ENCODE peak calls at places on chromosomes 7 and 10, in four cellular contexts. One of them, this sample, is unnamed.

GRCh38 chr7:148712610-148713330 is 14.1 kb downstream of the CUL1 start:
- DNase-seq in tibial nerve: no peak
- DNase-seq in CD8-positive, alpha-beta T cell: no peak
- DNase-seq in GM10248: no peak
- DNase-seq in this sample: no peak

GRCh38 chr10:77926566-77927342 is at the start of gene DLG5:
- DNase-seq in tibial nerve: peak
- DNase-seq in CD8-positive, alpha-beta T cell: no peak
- DNase-seq in GM10248: peak
- DNase-seq in this sample: peak

GRCh38 chr7:150801946-150802771 is 1.6 kb downstream of the TMEM176A start:
- DNase-seq in tibial nerve: no peak
- DNase-seq in CD8-positive, alpha-beta T cell: no peak
- DNase-seq in GM10248: no peak
- DNase-seq in this sample: no peak

GRCh38 chr10:103053659-103054581 is 135.8 kb downstream of the CNNM2 start:
- DNase-seq in tibial nerve: peak
- DNase-seq in CD8-positive, alpha-beta T cell: peak
- DNase-seq in GM10248: peak
- DNase-seq in this sample: peak

GRCh38 chr10:59970396-59971368 is 64.3 kb upstream of the CCDC6 start:
- DNase-seq in tibial nerve: no peak
- DNase-seq in CD8-positive, alpha-beta T cell: no peak
- DNase-seq in GM10248: peak
- DNase-seq in this sample: peak

GRCh38 chr7:101560856-101561255 is 68.2 kb downstream of the MYL10 start:
- DNase-seq in tibial nerve: no peak
- DNase-seq in CD8-positive, alpha-beta T cell: no peak
- DNase-seq in GM10248: peak
- DNase-seq in this sample: no peak

GRCh38 chr10:128714240-128714639 is 588.0 kb upstream of the MKI67 start:
- DNase-seq in tibial nerve: no peak
- DNase-seq in CD8-positive, alpha-beta T cell: no peak
- DNase-seq in GM10248: no peak
- DNase-seq in this sample: no peak

GRCh38 chr10:110225756-110226554 is 18.6 kb downstream of the MXI1 start:
- DNase-seq in tibial nerve: peak
- DNase-seq in CD8-positive, alpha-beta T cell: peak
- DNase-seq in GM10248: peak
- DNase-seq in this sample: peak

GRCh38 chr7:37315752-37316711 is 132.6 kb downstream of the ELMO1 start:
- DNase-seq in tibial nerve: peak
- DNase-seq in CD8-positive, alpha-beta T cell: no peak
- DNase-seq in GM10248: no peak
- DNase-seq in this sample: no peak

GRCh38 chr7:125033506-125033905 is 103.9 kb upstream of the POT1 start:
- DNase-seq in tibial nerve: no peak
- DNase-seq in CD8-positive, alpha-beta T cell: no peak
- DNase-seq in GM10248: no peak
- DNase-seq in this sample: no peak

GRCh38 chr10:123133511-123133910 is 2.3 kb upstream of the HMX3 start:
- DNase-seq in tibial nerve: no peak
- DNase-seq in CD8-positive, alpha-beta T cell: no peak
- DNase-seq in GM10248: no peak
- DNase-seq in this sample: no peak

GRCh38 chr10:60299961-60300883 is 89.5 kb downstream of the ANK3 start:
- DNase-seq in tibial nerve: no peak
- DNase-seq in CD8-positive, alpha-beta T cell: no peak
- DNase-seq in GM10248: no peak
- DNase-seq in this sample: no peak

GRCh38 chr7:142125576-142125975 is 14.1 kb downstream of the MGAM2 start:
- DNase-seq in tibial nerve: no peak
- DNase-seq in CD8-positive, alpha-beta T cell: no peak
- DNase-seq in GM10248: no peak
- DNase-seq in this sample: no peak

GRCh38 chr7:84251183-84251845 is 56.7 kb upstream of the SEMA3A start:
- DNase-seq in tibial nerve: no peak
- DNase-seq in CD8-positive, alpha-beta T cell: no peak
- DNase-seq in GM10248: no peak
- DNase-seq in this sample: no peak

GRCh38 chr10:51895209-51895608 is 195.8 kb upstream of the CSTF2T start:
- DNase-seq in tibial nerve: peak
- DNase-seq in CD8-positive, alpha-beta T cell: no peak
- DNase-seq in GM10248: no peak
- DNase-seq in this sample: no peak

GRCh38 chr7:93736970-93737369 is 153.6 kb downstream of the TFPI2 start:
- DNase-seq in tibial nerve: no peak
- DNase-seq in CD8-positive, alpha-beta T cell: no peak
- DNase-seq in GM10248: no peak
- DNase-seq in this sample: no peak

GRCh38 chr10:100728928-100729876 is 16.2 kb upstream of the PAX2 start:
- DNase-seq in tibial nerve: no peak
- DNase-seq in CD8-positive, alpha-beta T cell: no peak
- DNase-seq in GM10248: no peak
- DNase-seq in this sample: no peak

GRCh38 chr10:132859084-132859855 is 73.3 kb upstream of the NKX6-2 start:
- DNase-seq in tibial nerve: no peak
- DNase-seq in CD8-positive, alpha-beta T cell: no peak
- DNase-seq in GM10248: no peak
- DNase-seq in this sample: no peak

GRCh38 chr7:7720193-7720592 is 1.8 kb upstream of the RPA3 start:
- DNase-seq in tibial nerve: no peak
- DNase-seq in CD8-positive, alpha-beta T cell: no peak
- DNase-seq in GM10248: no peak
- DNase-seq in this sample: no peak

GRCh38 chr10:61986357-61986756 is 84.9 kb downstream of the ARID5B start:
- DNase-seq in tibial nerve: no peak
- DNase-seq in CD8-positive, alpha-beta T cell: no peak
- DNase-seq in GM10248: no peak
- DNase-seq in this sample: no peak

GRCh38 chr7:83524286-83525075 is 124.5 kb downstream of the SEMA3E start:
- DNase-seq in tibial nerve: no peak
- DNase-seq in CD8-positive, alpha-beta T cell: no peak
- DNase-seq in GM10248: no peak
- DNase-seq in this sample: no peak

GRCh38 chr10:48496831-48497792 is 107.8 kb downstream of the ARHGAP22 start:
- DNase-seq in tibial nerve: no peak
- DNase-seq in CD8-positive, alpha-beta T cell: no peak
- DNase-seq in GM10248: no peak
- DNase-seq in this sample: no peak

GRCh38 chr7:158259671-158260423 is 327.8 kb downstream of the PTPRN2 start:
- DNase-seq in tibial nerve: no peak
- DNase-seq in CD8-positive, alpha-beta T cell: no peak
- DNase-seq in GM10248: no peak
- DNase-seq in this sample: no peak

GRCh38 chr7:117750612-117751563 is 122.4 kb downstream of the CTTNBP2 start:
- DNase-seq in tibial nerve: no peak
- DNase-seq in CD8-positive, alpha-beta T cell: no peak
- DNase-seq in GM10248: peak
- DNase-seq in this sample: peak

GRCh38 chr7:137670521-137671064 is 176.2 kb downstream of the DGKI start:
- DNase-seq in tibial nerve: no peak
- DNase-seq in CD8-positive, alpha-beta T cell: no peak
- DNase-seq in GM10248: peak
- DNase-seq in this sample: peak

GRCh38 chr7:27567266-27567665 is 95.4 kb downstream of the HIBADH start:
- DNase-seq in tibial nerve: no peak
- DNase-seq in CD8-positive, alpha-beta T cell: no peak
- DNase-seq in GM10248: no peak
- DNase-seq in this sample: no peak

GRCh38 chr10:114301177-114301576 is 62.1 kb downstream of the VWA2 start:
- DNase-seq in tibial nerve: no peak
- DNase-seq in CD8-positive, alpha-beta T cell: no peak
- DNase-seq in GM10248: no peak
- DNase-seq in this sample: no peak

GRCh38 chr7:66099551-66100407 is 14.9 kb upstream of the CRCP start:
- DNase-seq in tibial nerve: peak
- DNase-seq in CD8-positive, alpha-beta T cell: no peak
- DNase-seq in GM10248: peak
- DNase-seq in this sample: no peak

GRCh38 chr7:23261843-23262452 is 15.4 kb downstream of the GPNMB start:
- DNase-seq in tibial nerve: peak
- DNase-seq in CD8-positive, alpha-beta T cell: peak
- DNase-seq in GM10248: peak
- DNase-seq in this sample: peak

GRCh38 chr7:2757361-2757903 is 69.4 kb downstream of the AMZ1 start:
- DNase-seq in tibial nerve: no peak
- DNase-seq in CD8-positive, alpha-beta T cell: no peak
- DNase-seq in GM10248: no peak
- DNase-seq in this sample: no peak

GRCh38 chr7:151880688-151881087 is 3.8 kb upstream of the PRKAG2 start:
- DNase-seq in tibial nerve: no peak
- DNase-seq in CD8-positive, alpha-beta T cell: no peak
- DNase-seq in GM10248: no peak
- DNase-seq in this sample: no peak

GRCh38 chr10:63843107-63843506 is 321.9 kb downstream of the REEP3 start:
- DNase-seq in tibial nerve: no peak
- DNase-seq in CD8-positive, alpha-beta T cell: no peak
- DNase-seq in GM10248: no peak
- DNase-seq in this sample: no peak

GRCh38 chr7:18320971-18321567 is 174.5 kb upstream of the HDAC9 start:
- DNase-seq in tibial nerve: no peak
- DNase-seq in CD8-positive, alpha-beta T cell: no peak
- DNase-seq in GM10248: peak
- DNase-seq in this sample: peak

GRCh38 chr7:151380199-151381082 is 29.4 kb downstream of the WDR86 start:
- DNase-seq in tibial nerve: no peak
- DNase-seq in CD8-positive, alpha-beta T cell: no peak
- DNase-seq in GM10248: no peak
- DNase-seq in this sample: no peak

GRCh38 chr10:113788604-113789083 is 37.2 kb downstream of the PLEKHS1 start:
- DNase-seq in tibial nerve: peak
- DNase-seq in CD8-positive, alpha-beta T cell: no peak
- DNase-seq in GM10248: peak
- DNase-seq in this sample: peak

GRCh38 chr7:50793115-50793946 is 10.6 kb upstream of the GRB10 start:
- DNase-seq in tibial nerve: peak
- DNase-seq in CD8-positive, alpha-beta T cell: no peak
- DNase-seq in GM10248: no peak
- DNase-seq in this sample: no peak

DNA sequence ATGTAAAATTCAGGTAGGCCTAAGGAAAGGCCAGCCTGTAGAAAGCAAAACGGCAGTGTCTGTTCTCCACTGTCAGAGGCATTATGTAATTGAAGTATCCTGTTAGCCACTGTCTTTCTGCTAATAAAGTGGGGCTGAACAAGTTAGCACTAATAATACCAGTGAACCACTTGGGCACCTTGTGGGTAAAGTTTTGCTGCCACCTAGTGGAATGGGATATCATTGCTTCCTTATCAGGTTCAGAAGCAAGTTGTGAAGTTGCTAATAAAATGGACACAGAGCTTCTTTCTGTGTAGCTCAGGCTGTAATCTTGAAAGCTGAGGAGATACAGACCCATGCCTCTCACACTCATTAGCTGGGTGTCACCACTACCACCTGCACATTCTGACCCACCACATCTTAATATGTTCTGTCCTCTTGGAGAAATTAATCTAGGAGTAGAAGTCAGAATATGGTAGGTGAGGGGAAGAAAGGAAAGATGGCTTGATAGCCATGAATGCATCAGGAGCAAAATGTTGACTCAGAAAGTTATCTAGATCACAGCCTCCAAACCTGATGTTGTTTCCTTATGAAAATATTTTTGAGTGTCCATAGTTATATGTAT is 175.1 kb downstream of the SEPTIN7 start:
- DNase-seq in tibial nerve: peak
- DNase-seq in CD8-positive, alpha-beta T cell: no peak
- DNase-seq in GM10248: peak
- DNase-seq in this sample: peak
- TF ChIP-seq CTCF in tibial nerve: peak
- TF ChIP-seq CTCF in CD8-positive, alpha-beta T cell: peak
- TF ChIP-seq CTCF in GM10248: peak
- TF ChIP-seq CTCF in this sample: peak

GRCh38 chr7:30159698-30160143 is 24.9 kb downstream of the MTURN start:
- DNase-seq in tibial nerve: no peak
- DNase-seq in CD8-positive, alpha-beta T cell: no peak
- DNase-seq in GM10248: no peak
- DNase-seq in this sample: no peak
- TF ChIP-seq CTCF in tibial nerve: no peak
- TF ChIP-seq CTCF in CD8-positive, alpha-beta T cell: no peak
- TF ChIP-seq CTCF in GM10248: no peak
- TF ChIP-seq CTCF in this sample: peak

GRCh38 chr10:118046491-118047362 is at the start of gene RAB11FIP2:
- DNase-seq in tibial nerve: peak
- DNase-seq in CD8-positive, alpha-beta T cell: peak
- DNase-seq in GM10248: peak
- DNase-seq in this sample: peak
- TF ChIP-seq CTCF in tibial nerve: no peak
- TF ChIP-seq CTCF in CD8-positive, alpha-beta T cell: no peak
- TF ChIP-seq CTCF in GM10248: peak
- TF ChIP-seq CTCF in this sample: peak

DNA sequence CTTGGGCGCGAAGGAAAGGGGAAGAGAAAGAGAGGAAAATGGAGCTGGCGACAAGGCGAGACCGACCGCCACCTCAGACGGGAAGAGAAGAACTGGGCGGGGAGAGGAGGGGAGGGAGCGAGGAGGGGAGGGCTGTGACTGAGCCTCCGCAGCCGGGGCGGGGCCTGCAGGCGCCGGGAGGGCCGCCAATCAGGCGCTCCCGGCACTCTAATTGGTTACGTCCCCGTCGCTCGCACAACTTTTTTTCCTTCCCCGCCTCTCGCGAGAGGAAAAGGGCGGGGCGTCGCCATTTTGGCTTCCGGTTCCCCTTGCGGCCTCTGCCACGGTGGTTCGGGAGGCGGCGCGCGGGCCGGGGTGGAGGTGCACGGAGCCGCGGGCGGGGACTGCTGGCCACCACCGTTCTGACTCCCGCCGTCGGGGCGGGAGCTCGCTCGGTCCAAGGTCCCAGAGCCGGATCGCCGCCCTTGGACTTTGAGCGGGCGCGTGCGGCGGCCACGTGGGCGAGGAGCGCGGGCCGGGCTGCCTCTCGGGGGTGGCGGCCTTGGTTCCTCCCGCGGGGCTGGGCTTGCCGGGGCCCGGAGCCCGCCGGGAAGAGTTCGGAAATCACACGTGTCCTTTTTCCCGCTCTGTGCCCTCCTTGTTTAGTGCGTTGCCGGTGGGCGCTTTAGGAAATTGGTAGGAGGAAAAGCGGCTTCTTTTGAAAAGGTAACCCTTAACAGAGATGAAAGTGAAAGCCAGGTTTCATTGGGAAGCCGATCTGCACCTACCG is at the start of gene GDI2:
- DNase-seq in tibial nerve: peak
- DNase-seq in CD8-positive, alpha-beta T cell: peak
- DNase-seq in GM10248: peak
- DNase-seq in this sample: peak
- TF ChIP-seq CTCF in tibial nerve: peak
- TF ChIP-seq CTCF in CD8-positive, alpha-beta T cell: no peak
- TF ChIP-seq CTCF in GM10248: no peak
- TF ChIP-seq CTCF in this sample: no peak